ENCODE peak calls at places on chromosome 5, in five cellular contexts. V, H, L, O and D are unnamed samples.

GRCh38 chr5:3023678-3024077 is 272.2 kb upstream of the IRX2 start:
- DNase-seq in O (no peak), V (no peak), H (no peak), L (no peak), D (no peak)

GRCh38 chr5:81852277-81853004 is 101.5 kb upstream of the SSBP2 start:
- DNase-seq in V (peak; percentile 22), L (peak; percentile 43), H (peak; percentile 25), O (no peak), D (peak; percentile 43)

GRCh38 chr5:176319827-176320554 is 41.6 kb downstream of the KIAA1191 start:
- DNase-seq in H (peak; percentile 11), L (peak; percentile 25), O (no peak), V (no peak), D (no peak)

GRCh38 chr5:146344155-146345118 is 5.8 kb downstream of the POU4F3 start:
- DNase-seq in O (no peak), V (no peak), H (no peak), L (no peak), D (no peak)

GRCh38 chr5:66742083-66742895 is 146.1 kb downstream of the MAST4 start:
- DNase-seq in L (no peak), H (peak; percentile 3), O (peak; percentile 65), V (no peak), D (no peak)

GRCh38 chr5:16791036-16791705 is 144.9 kb downstream of the MYO10 start:
- DNase-seq in L (peak; percentile 87), H (peak; percentile 62), V (no peak), O (no peak), D (peak; percentile 32)

GRCh38 chr5:167030500-167031120 is 1260.8 kb upstream of the WWC1 start:
- DNase-seq in O (no peak), H (peak; percentile 4), L (no peak), V (no peak), D (no peak)

GRCh38 chr5:159263569-159263905 is 447 bp downstream of the UBLCP1 start:
- DNase-seq in V (no peak), O (no peak), L (no peak), H (no peak), D (no peak)

GRCh38 chr5:120545007-120545406 is 80.9 kb downstream of the PRR16 start:
- DNase-seq in O (no peak), L (no peak), V (no peak), H (peak; percentile 68), D (no peak)

GRCh38 chr5:112355058-112355685 is 63.9 kb downstream of the EPB41L4A start:
- DNase-seq in O (no peak), L (no peak), H (no peak), V (no peak), D (no peak)

DNA sequence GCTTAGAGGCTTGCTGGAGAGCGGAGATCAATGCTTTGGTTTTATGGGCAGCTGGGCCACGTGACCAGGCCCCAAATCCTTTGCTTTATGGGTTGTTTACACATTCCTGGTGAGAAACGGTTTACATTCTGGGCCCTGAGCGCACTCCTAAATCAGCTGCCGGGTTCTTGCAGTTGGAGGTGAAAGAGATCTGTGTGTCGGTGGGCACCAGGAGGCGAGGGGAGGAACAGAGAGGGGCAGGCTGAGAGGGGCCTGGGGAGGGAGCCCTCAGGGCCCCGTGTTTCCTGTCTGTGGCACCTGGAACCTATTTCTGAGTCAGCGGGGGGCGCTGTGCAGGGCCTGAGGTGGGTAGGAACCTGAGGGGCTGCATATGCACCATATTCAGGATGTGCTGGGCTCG is 63.5 kb upstream of the HAND1 start:
- DNase-seq in L (no peak), V (no peak), H (no peak), O (no peak), D (no peak)
- TF ChIP-seq CTCF in L (peak; percentile 12), V (no peak), H (peak; percentile 17), O (no peak), D (peak; percentile 7)

GRCh38 chr5:94856257-94856656 is 237.8 kb downstream of the SLF1 start:
- DNase-seq in L (no peak), H (no peak), O (no peak), V (no peak), D (no peak)
- H3K4me3 ChIP-seq in L (no peak overlapping the region), H (no peak overlapping the region), O (no peak overlapping the region), V (no peak overlapping the region), D (no peak overlapping the region)

DNA sequence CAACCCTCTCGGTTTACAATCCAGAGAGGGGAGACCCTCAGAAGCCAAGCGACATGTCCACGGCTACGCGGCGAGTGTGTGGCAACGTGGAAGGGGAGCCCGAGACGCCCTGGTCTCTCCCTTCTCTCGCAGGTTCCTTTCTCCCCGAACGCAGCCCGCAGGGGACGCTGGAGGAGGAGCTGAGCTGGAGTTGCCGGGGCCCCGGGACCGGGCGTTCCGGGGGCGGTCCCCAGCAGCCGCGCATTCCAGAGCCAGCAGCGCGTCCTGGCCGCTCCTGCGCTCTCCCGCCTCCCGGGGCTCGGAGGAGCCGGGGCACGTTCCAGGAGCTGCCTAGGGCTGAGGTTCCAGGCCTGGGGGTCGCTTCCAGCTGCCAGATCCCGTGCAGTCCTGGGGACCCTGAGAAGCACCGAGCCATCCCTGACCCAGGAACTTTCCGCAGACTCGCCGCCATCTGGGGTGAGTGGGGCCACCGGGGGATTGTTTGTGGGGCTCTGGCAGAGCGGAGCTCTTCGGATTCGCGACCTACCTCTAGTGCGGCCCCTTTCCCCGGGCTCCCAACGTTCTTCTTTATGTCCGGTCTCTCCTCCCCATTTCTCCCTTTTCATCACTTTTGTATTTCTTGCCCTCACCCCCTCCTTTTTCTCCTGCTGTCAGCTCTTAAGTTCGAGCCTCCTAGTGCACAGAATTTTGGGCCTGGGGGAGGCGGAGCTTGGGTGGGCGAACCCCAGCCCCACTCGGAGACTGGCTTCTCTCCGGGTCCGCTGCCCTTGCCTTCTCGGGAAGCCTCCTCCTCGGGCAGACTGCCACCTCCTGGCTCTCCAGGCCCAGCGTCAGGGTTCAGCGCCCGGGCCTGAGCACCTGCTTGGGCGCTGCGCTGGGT is at the start of gene SMIM3:
- DNase-seq in V (peak; percentile 86), L (peak; percentile 62), H (peak; percentile 68), O (peak; percentile 80), D (no peak)
- TF ChIP-seq CTCF in V (no peak), L (peak; percentile 30), H (peak; percentile 37), O (peak; percentile 18), D (peak; percentile 36)

GRCh38 chr5:132814441-132815294 is 1.6 kb downstream of the SOWAHA start:
- DNase-seq in H (no peak), V (no peak), O (no peak), L (no peak), D (no peak)
- H3K4me3 ChIP-seq in H (no peak overlapping the region), V (peak overlapping the region; percentile 35), O (peak overlapping the region; percentile 10), L (no peak overlapping the region), D (no peak overlapping the region)

DNA sequence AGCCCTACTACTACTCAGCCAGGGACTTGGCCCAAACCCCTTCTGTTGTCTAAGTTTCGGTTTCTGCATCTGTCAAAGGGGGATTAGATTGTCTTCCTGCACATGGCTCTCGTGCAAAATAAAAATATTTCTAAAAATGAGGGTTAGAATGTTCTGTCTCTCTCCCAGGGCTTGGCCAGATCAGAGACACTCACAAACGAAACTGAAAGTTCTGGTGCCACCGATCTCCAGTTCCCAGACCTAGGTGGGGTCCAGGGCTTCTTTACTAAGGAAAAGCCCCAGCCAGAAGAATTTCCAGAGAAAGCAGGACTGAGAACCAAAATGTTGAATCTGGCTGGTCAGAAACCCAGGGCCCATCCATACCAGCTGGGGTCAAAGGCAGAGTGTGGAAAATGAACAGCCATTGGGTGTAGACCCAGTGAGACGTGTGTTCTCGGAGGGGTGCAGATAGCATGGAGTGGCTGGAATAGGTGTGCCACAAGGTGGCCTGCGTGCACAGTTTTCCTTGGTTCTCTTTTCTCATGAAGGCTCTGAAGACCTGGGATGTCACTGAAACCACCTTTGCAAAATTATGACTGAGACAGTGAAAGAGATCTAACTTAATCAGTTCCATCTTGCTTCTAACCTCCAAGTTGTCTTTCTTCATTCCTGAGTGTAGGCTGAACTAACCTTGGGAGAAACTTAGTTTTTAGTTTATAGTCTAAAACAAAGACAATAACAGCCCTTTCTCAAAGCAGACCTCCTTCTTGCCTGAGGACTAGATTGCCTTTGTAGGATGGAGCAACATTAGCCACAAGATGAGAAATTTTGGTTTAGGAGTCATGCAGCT is 2.2 kb upstream of the SLC23A1 start:
- DNase-seq in V (no peak), L (peak; percentile 54), H (no peak), O (no peak), D (no peak)
- TF ChIP-seq CTCF in V (no peak), L (peak; percentile 7), H (peak; percentile 18), O (no peak), D (no peak)

GRCh38 chr5:144194148-144194547 is 23.5 kb downstream of the KCTD16 start:
- DNase-seq in L (no peak), O (no peak), H (no peak), V (no peak), D (no peak)

GRCh38 chr5:144195443-144195842 is 24.8 kb downstream of the KCTD16 start:
- DNase-seq in L (no peak), H (no peak), V (no peak), O (no peak), D (no peak)

GRCh38 chr5:144191461-144191860 is 20.8 kb downstream of the KCTD16 start:
- DNase-seq in V (no peak), O (no peak), H (no peak), L (no peak), D (no peak)

GRCh38 chr5:144189800-144190429 is 19.2 kb downstream of the KCTD16 start:
- DNase-seq in L (peak; percentile 92), O (peak; percentile 32), V (no peak), H (peak; percentile 37), D (no peak)

GRCh38 chr5:144191998-144192397 is 21.3 kb downstream of the KCTD16 start:
- DNase-seq in V (no peak), H (peak; percentile 75), O (no peak), L (peak; percentile 79), D (no peak)
- H3K4me3 ChIP-seq in V (no peak overlapping the region), H (peak overlapping the region; percentile 25), O (no peak overlapping the region), L (no peak overlapping the region), D (no peak overlapping the region)

GRCh38 chr5:96177303-96177869 is 215.7 kb upstream of the ELL2 start:
- DNase-seq in O (no peak), V (no peak), L (peak; percentile 97), H (peak; percentile 67), D (peak; percentile 50)

GRCh38 chr5:96176022-96176421 is 214.4 kb upstream of the ELL2 start:
- DNase-seq in H (no peak), O (no peak), L (peak; percentile 29), V (no peak), D (no peak)

GRCh38 chr5:96175090-96175489 is 213.4 kb upstream of the ELL2 start:
- DNase-seq in O (no peak), V (no peak), L (no peak), H (no peak), D (no peak)

DNA sequence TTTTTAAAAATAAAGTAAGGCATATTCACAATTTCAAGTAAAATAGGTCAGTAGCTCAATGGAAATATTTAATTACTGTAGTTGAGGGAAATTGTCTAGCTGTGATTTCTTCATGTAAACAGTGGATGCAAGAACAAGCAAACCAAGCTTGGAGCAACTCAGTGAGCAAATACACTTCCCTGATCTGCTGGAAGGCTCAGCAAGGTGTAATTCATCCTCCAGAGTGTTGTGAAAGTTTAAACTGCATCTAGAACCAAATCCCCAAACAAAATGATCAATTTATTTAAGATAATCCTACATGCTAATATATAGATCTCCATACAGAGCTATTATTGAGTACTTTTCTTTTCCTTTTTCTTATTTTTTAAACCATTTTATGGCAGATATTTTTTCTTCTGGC is 219.0 kb upstream of the ELL2 start:
- DNase-seq in V (no peak), H (no peak), L (no peak), O (no peak), D (no peak)
- TF ChIP-seq CTCF in V (no peak), H (no peak), L (no peak), O (no peak), D (no peak)

DNA sequence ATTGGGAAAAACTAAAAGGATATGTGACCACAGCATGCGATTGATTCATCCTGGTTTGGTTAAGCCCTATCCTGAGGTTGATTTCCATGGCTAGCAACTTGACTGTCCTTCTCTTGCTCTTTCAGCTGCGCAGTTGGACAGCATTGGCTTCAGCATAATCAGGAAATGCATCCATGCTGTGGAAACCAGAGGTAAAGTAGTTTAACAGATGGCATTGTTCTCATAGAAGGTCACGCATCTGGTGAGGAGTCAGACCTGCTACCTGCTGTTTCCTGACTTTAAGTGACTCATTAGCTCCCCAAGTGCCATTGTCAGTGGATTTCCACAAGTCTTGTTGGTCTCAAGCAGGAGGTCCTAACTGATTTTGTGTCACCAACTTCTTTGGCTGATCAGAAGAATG is 266.9 kb downstream of the ARHGAP26 start:
- DNase-seq in V (no peak), L (no peak), H (no peak), O (no peak), D (no peak)
- H3K4me3 ChIP-seq in V (no peak overlapping the region), L (no peak overlapping the region), H (no peak overlapping the region), O (no peak overlapping the region), D (no peak overlapping the region)